ENCODE peak calls at places on chromosomes 2 and 18, in six cellular contexts. H is HTR-8/SVneo; L is nephron progenitor cell; B is stimulated activated CD4-positive, alpha-beta T cell treated with anti-CD3 and anti-CD28 coated beads, Interleukin-15, amount 100 ng/mL, for 24 hours; M is GM04504; N is T-helper 9 cell. Y is an unnamed sample.

GRCh38 chr18:23918395-23919032 is 96.0 kb upstream of the TTC39C start:
- DNase-seq in N (peak), L (peak), M (peak), B (peak), H (peak), Y (peak)

GRCh38 chr2:186590538-186591441 is 934 bp downstream of the ITGAV start:
- DNase-seq in L (peak), B (peak), H (peak), M (no peak), N (no peak), Y (peak)

GRCh38 chr2:207251573-207252192 is 85.9 kb upstream of the KLF7 start:
- DNase-seq in M (no peak), B (peak), L (no peak), N (no peak), H (no peak), Y (no peak)

GRCh38 chr18:11948852-11949523 is 32.3 kb upstream of the IMPA2 start:
- DNase-seq in H (no peak), L (no peak), B (no peak), M (no peak), N (no peak), Y (no peak)

GRCh38 chr2:212532585-212532984 is 6.0 kb downstream of the ERBB4 start:
- DNase-seq in H (no peak), M (no peak), L (no peak), B (no peak), N (no peak), Y (no peak)

GRCh38 chr2:27885246-27885645 is 4.9 kb downstream of the RBKS start:
- DNase-seq in B (no peak), N (no peak), M (no peak), H (no peak), L (no peak), Y (no peak)

GRCh38 chr2:145020694-145021093 is 500.8 kb upstream of the ZEB2 start:
- DNase-seq in N (no peak), H (no peak), L (no peak), M (no peak), B (no peak), Y (no peak)

GRCh38 chr2:127859712-127860085 is 1.7 kb upstream of the POLR2D start:
- DNase-seq in L (peak), B (peak), H (no peak), M (no peak), N (peak), Y (no peak)

GRCh38 chr2:1664076-1664605 is 80.2 kb downstream of the PXDN start:
- DNase-seq in M (no peak), B (no peak), N (no peak), H (no peak), L (no peak), Y (no peak)

GRCh38 chr2:201517094-201517493 is 65.6 kb downstream of the STRADB start:
- DNase-seq in M (no peak), N (no peak), L (no peak), B (no peak), H (peak), Y (no peak)

GRCh38 chr18:63141777-63142176 is 177.8 kb downstream of the BCL2 start:
- DNase-seq in H (no peak), L (no peak), M (no peak), B (no peak), N (no peak), Y (no peak)